ENCODE peak calls at places on chromosome 11, in nine cellular contexts. U is endodermal cell; X is NCI-H1105; Z is mammary epithelial cell; E is stimulated activated CD4-positive, alpha-beta T cell treated with anti-CD3 and anti-CD28 coated beads, TNF-alpha, amount 100 ng/mL, for 1 hour; C is Calu3; B is non-pigmented ciliary epithelial cell; J is HS-5; K is ovary. S is an unnamed sample.
A peak's percentile ranks its signal among the peaks of the same experiment; 100 is the strongest.

GRCh38 chr11:65417221-65417701 is 5.3 kb upstream of the NEAT1 start:
- DNase-seq in U (peak; percentile 81), X (no peak), Z (no peak), E (no peak), C (no peak), B (no peak), J (no peak), K (no peak), S (no peak)

GRCh38 chr11:34051349-34052035 is at the start of gene CAPRIN1:
- DNase-seq in U (peak; percentile 95), X (peak; percentile 93), Z (peak; percentile 89), E (peak; percentile 60), C (peak; percentile 96), B (peak; percentile 44), J (no peak), K (peak; percentile 86), S (peak; percentile 71)

GRCh38 chr11:121328213-121328966 is 35.8 kb downstream of the SC5D start:
- DNase-seq in U (no peak), X (no peak), Z (no peak), E (peak; percentile 8), C (no peak), B (no peak), J (no peak), K (no peak), S (no peak)

GRCh38 chr11:85737738-85738137 is 51.7 kb upstream of the CCDC89 start:
- DNase-seq in U (no peak), X (no peak), Z (no peak), E (no peak), C (peak; percentile 35), B (no peak), J (no peak), K (no peak), S (no peak)

GRCh38 chr11:119377112-119377901 is 4.2 kb downstream of the USP2 start:
- DNase-seq in U (no peak), X (peak; percentile 30), Z (no peak), E (no peak), C (no peak), B (no peak), J (no peak), K (no peak), S (no peak)

GRCh38 chr11:8838248-8838647 is 72.7 kb upstream of the AKIP1 start:
- DNase-seq in U (no peak), X (no peak), Z (peak; percentile 54), E (no peak), C (no peak), B (peak; percentile 84), J (no peak), K (no peak), S (no peak)

GRCh38 chr11:122717264-122717867 is 61.8 kb downstream of the UBASH3B start:
- DNase-seq in U (no peak), X (no peak), Z (no peak), E (no peak), C (no peak), B (no peak), J (no peak), K (no peak), S (no peak)

GRCh38 chr11:133118563-133119303 is 413.6 kb downstream of the OPCML start:
- DNase-seq in U (no peak), X (no peak), Z (no peak), E (no peak), C (no peak), B (no peak), J (no peak), K (no peak), S (no peak)

GRCh38 chr11:46664612-46665011 is 35.8 kb downstream of the ARHGAP1 start:
- DNase-seq in U (peak; percentile 66), X (no peak), Z (no peak), E (no peak), C (no peak), B (no peak), J (no peak), K (no peak), S (no peak)

GRCh38 chr11:127000291-127000968 is at the start of gene KIRREL3:
- DNase-seq in U (peak; percentile 69), X (peak; percentile 47), Z (peak; percentile 12), E (no peak), C (no peak), B (no peak), J (no peak), K (no peak), S (no peak)

GRCh38 chr11:118622376-118623290 is 15.2 kb downstream of the PHLDB1 start:
- DNase-seq in U (no peak), X (peak; percentile 96), Z (peak; percentile 95), E (no peak), C (peak; percentile 55), B (no peak), J (no peak), K (no peak), S (no peak)

GRCh38 chr11:27217948-27218410 is 145.0 kb downstream of the CCDC34 start:
- DNase-seq in U (no peak), X (no peak), Z (peak; percentile 36), E (no peak), C (no peak), B (no peak), J (no peak), K (no peak), S (no peak)

GRCh38 chr11:1938343-1939005 is 8.7 kb upstream of the MRPL23 start:
- DNase-seq in U (no peak), X (no peak), Z (no peak), E (no peak), C (no peak), B (no peak), J (no peak), K (peak; percentile 5), S (no peak)

GRCh38 chr11:65891180-65892136 is 985 bp downstream of the CCDC85B start:
- DNase-seq in U (peak; percentile 81), X (no peak), Z (no peak), E (no peak), C (peak; percentile 60), B (no peak), J (no peak), K (peak; percentile 55), S (no peak)

GRCh38 chr11:32913445-32913844 is 20.8 kb downstream of the QSER1 start:
- DNase-seq in U (no peak), X (no peak), Z (no peak), E (no peak), C (no peak), B (no peak), J (no peak), K (no peak), S (no peak)

GRCh38 chr11:14503023-14503422 is 3.4 kb upstream of the COPB1 start:
- DNase-seq in U (no peak), X (no peak), Z (no peak), E (no peak), C (no peak), B (no peak), J (no peak), K (no peak), S (no peak)

GRCh38 chr11:125207866-125208425 is 43.4 kb downstream of the PKNOX2 start:
- DNase-seq in U (no peak), X (no peak), Z (peak; percentile 35), E (no peak), C (no peak), B (no peak), J (no peak), K (no peak), S (no peak)

GRCh38 chr11:100578966-100579365 is 108.1 kb upstream of the ARHGAP42 start:
- DNase-seq in U (peak; percentile 73), X (no peak), Z (peak; percentile 65), E (no peak), C (no peak), B (no peak), J (peak; percentile 42), K (no peak), S (no peak)

GRCh38 chr11:43419460-43419859 is 60.7 kb downstream of the TTC17 start:
- DNase-seq in U (peak; percentile 56), X (peak; percentile 36), Z (peak; percentile 14), E (no peak), C (peak; percentile 34), B (peak; percentile 8), J (peak; percentile 20), K (no peak), S (peak; percentile 15)

GRCh38 chr11:451738-452137 is 1.7 kb downstream of the PTDSS2 start:
- DNase-seq in U (no peak), X (no peak), Z (no peak), E (no peak), C (no peak), B (no peak), J (no peak), K (no peak), S (no peak)

GRCh38 chr11:20658135-20658534 is 11.3 kb upstream of the NELL1 start:
- DNase-seq in U (no peak), X (no peak), Z (no peak), E (no peak), C (no peak), B (no peak), J (no peak), K (no peak), S (no peak)

GRCh38 chr11:77311701-77312100 is 10.2 kb upstream of the GDPD4 start:
- DNase-seq in U (no peak), X (no peak), Z (no peak), E (no peak), C (no peak), B (no peak), J (no peak), K (no peak), S (no peak)

GRCh38 chr11:74824285-74824982 is 75.8 kb downstream of the RNF169 start:
- DNase-seq in U (no peak), X (no peak), Z (no peak), E (no peak), C (no peak), B (no peak), J (no peak), K (no peak), S (no peak)

GRCh38 chr11:86246293-86246675 is 1.7 kb downstream of the EED start:
- DNase-seq in U (no peak), X (no peak), Z (no peak), E (no peak), C (no peak), B (no peak), J (no peak), K (no peak), S (no peak)

GRCh38 chr11:74357449-74357848 is 40.8 kb downstream of the PGM2L1 start:
- DNase-seq in U (no peak), X (no peak), Z (no peak), E (no peak), C (no peak), B (no peak), J (no peak), K (no peak), S (no peak)

GRCh38 chr11:18714443-18714780 is 11.6 kb downstream of the IGSF22 start:
- DNase-seq in U (no peak), X (no peak), Z (no peak), E (no peak), C (no peak), B (no peak), J (no peak), K (no peak), S (no peak)